ENCODE peak calls at places on chromosomes 16 and 17, in ten cellular contexts. U, Q, G, M, H, K, R, E, I and Z are unnamed samples.
A peak's percentile ranks its signal among the peaks of the same experiment; 100 is the strongest.

GRCh38 chr17:8665681-8666080 is 35.2 kb upstream of the MYH10 start:
- DNase-seq in H (no peak), K (no peak), E (no peak), I (no peak), G (no peak), U (no peak), R (no peak), Q (no peak), M (no peak), Z (no peak)

GRCh38 chr16:53486230-53486629 is 16.8 kb downstream of the AKTIP start:
- DNase-seq in I (no peak), E (no peak), M (no peak), Q (no peak), K (no peak), G (no peak), U (no peak), H (no peak), R (no peak), Z (no peak)

GRCh38 chr17:64064331-64064730 is 43.9 kb upstream of the ICAM2 start:
- DNase-seq in M (no peak), Q (no peak), G (no peak), K (no peak), H (no peak), I (no peak), R (no peak), E (peak; percentile 38), U (no peak), Z (no peak)

GRCh38 chr17:49764559-49765180 is 739 bp upstream of the FAM117A start:
- DNase-seq in E (no peak), Q (no peak), K (no peak), G (no peak), I (no peak), M (no peak), R (no peak), H (no peak), U (no peak), Z (no peak)

GRCh38 chr17:1548032-1548431 is 14.6 kb downstream of the PITPNA start:
- DNase-seq in Q (no peak), G (no peak), R (no peak), K (no peak), I (no peak), E (no peak), U (no peak), M (no peak), H (no peak), Z (no peak)

GRCh38 chr17:9090641-9091096 is 69.4 kb downstream of the NTN1 start:
- DNase-seq in Q (no peak), I (no peak), G (no peak), U (no peak), R (no peak), K (no peak), E (no peak), H (no peak), M (no peak), Z (no peak)

GRCh38 chr17:13775450-13775849 is 173.7 kb upstream of the HS3ST3A1 start:
- DNase-seq in G (no peak), E (no peak), Q (no peak), M (no peak), I (no peak), U (no peak), K (no peak), H (no peak), R (no peak), Z (no peak)

GRCh38 chr16:53054670-53055485 is at the start of gene CHD9:
- DNase-seq in M (peak; percentile 41), U (peak; percentile 95), H (peak; percentile 53), Q (peak; percentile 67), E (peak; percentile 95), K (peak; percentile 46), R (peak; percentile 90), I (peak; percentile 89), G (peak; percentile 77), Z (peak; percentile 85)

GRCh38 chr17:78781339-78782304 is at the start of gene CYTH1:
- DNase-seq in K (no peak), M (no peak), Q (no peak), H (no peak), G (no peak), R (peak; percentile 58), I (no peak), U (no peak), E (peak; percentile 68), Z (no peak)

GRCh38 chr16:79768594-79768993 is 168.1 kb upstream of the MAF start:
- DNase-seq in Q (no peak), H (no peak), E (no peak), G (no peak), K (no peak), R (no peak), U (no peak), I (no peak), M (no peak), Z (no peak)

GRCh38 chr17:63524051-63524450 is 893 bp downstream of the KCNH6 start:
- DNase-seq in R (no peak), I (no peak), M (no peak), Q (no peak), K (no peak), H (no peak), E (no peak), U (no peak), G (no peak), Z (no peak)

GRCh38 chr17:66152756-66153155 is 39.2 kb downstream of the CEP112 start:
- DNase-seq in K (no peak), G (no peak), H (no peak), R (no peak), I (no peak), E (no peak), U (no peak), Q (no peak), M (no peak), Z (no peak)

GRCh38 chr16:56263711-56264608 is 72.7 kb downstream of the GNAO1 start:
- DNase-seq in U (no peak), M (no peak), H (no peak), K (no peak), G (no peak), E (peak; percentile 78), I (no peak), Q (no peak), R (no peak), Z (no peak)

GRCh38 chr16:11668590-11669379 is 530 bp downstream of the SNN start:
- DNase-seq in G (no peak), U (no peak), E (peak; percentile 51), R (peak; percentile 35), Q (no peak), M (no peak), H (no peak), I (no peak), K (no peak), Z (no peak)

GRCh38 chr16:69049146-69049545 is 56.3 kb upstream of the HAS3 start:
- DNase-seq in H (no peak), G (peak; percentile 80), R (no peak), M (no peak), I (no peak), Q (no peak), E (no peak), K (no peak), U (no peak), Z (no peak)

GRCh38 chr16:63066552-63066951 is 1030.3 kb upstream of the CDH8 start:
- DNase-seq in E (no peak), H (no peak), R (no peak), G (no peak), U (no peak), M (no peak), Q (no peak), K (no peak), I (no peak), Z (no peak)

GRCh38 chr16:60605176-60605575 is 1431.1 kb downstream of the CDH8 start:
- DNase-seq in G (no peak), I (no peak), U (no peak), K (no peak), E (no peak), Q (no peak), M (no peak), R (no peak), H (no peak), Z (no peak)

GRCh38 chr17:63578027-63578768 is 22.5 kb upstream of the TACO1 start:
- DNase-seq in U (no peak), H (no peak), E (no peak), G (no peak), R (no peak), M (no peak), I (no peak), K (no peak), Q (no peak), Z (no peak)

GRCh38 chr17:77535435-77535834 is 394.7 kb downstream of the SEC14L1 start:
- DNase-seq in I (no peak), R (no peak), K (no peak), H (no peak), U (no peak), E (peak; percentile 2), Q (no peak), M (no peak), G (no peak), Z (no peak)

GRCh38 chr16:20901441-20902112 is 1.0 kb downstream of the LYRM1 start:
- DNase-seq in I (peak; percentile 66), Q (no peak), E (peak; percentile 70), H (no peak), G (peak; percentile 48), M (no peak), U (peak; percentile 42), R (peak; percentile 39), K (no peak), Z (no peak)

GRCh38 chr16:7332611-7333010 is at the start of gene RBFOX1:
- DNase-seq in M (no peak), H (no peak), K (no peak), G (no peak), U (no peak), R (no peak), E (no peak), Q (no peak), I (no peak), Z (no peak)

GRCh38 chr17:75450270-75450669 is 6.2 kb upstream of the TMEM94 start:
- DNase-seq in E (no peak), M (no peak), Q (no peak), H (no peak), U (no peak), K (no peak), G (no peak), R (no peak), I (no peak), Z (no peak)

GRCh38 chr17:31321481-31321880 is at the start of gene EVI2A:
- DNase-seq in E (no peak), U (no peak), G (peak; percentile 69), K (no peak), I (peak; percentile 46), H (peak; percentile 72), Q (peak; percentile 52), M (peak; percentile 78), R (no peak), Z (peak; percentile 20)

GRCh38 chr16:57367111-57367752 is 5.1 kb upstream of the CX3CL1 start:
- DNase-seq in R (no peak), I (no peak), M (no peak), K (no peak), H (no peak), Q (no peak), U (no peak), G (no peak), E (no peak), Z (no peak)

GRCh38 chr17:12727076-12727750 is 61.5 kb downstream of the MYOCD start:
- DNase-seq in G (no peak), M (no peak), I (no peak), H (no peak), U (no peak), K (peak; percentile 44), E (peak; percentile 34), R (no peak), Q (no peak), Z (no peak)

GRCh38 chr17:43028221-43028861 is 3.3 kb downstream of the RND2 start:
- DNase-seq in Q (no peak), G (no peak), H (no peak), E (no peak), I (no peak), R (no peak), M (no peak), K (no peak), U (no peak), Z (no peak)

GRCh38 chr17:59513934-59514841 is 51.2 kb upstream of the DHX40 start:
- DNase-seq in K (no peak), G (peak; percentile 48), Q (no peak), M (no peak), I (no peak), H (no peak), U (peak; percentile 89), E (peak; percentile 81), R (no peak), Z (no peak)

GRCh38 chr16:20359997-20360396 is 7.5 kb upstream of the UMOD start:
- DNase-seq in I (no peak), U (no peak), E (peak; percentile 10), R (peak; percentile 46), K (no peak), G (no peak), M (no peak), H (no peak), Q (no peak), Z (no peak)